ENCODE peak calls at places on chromosomes 6 and 20, in seven cellular contexts. X is endodermal cell, B is hypothalamus, P is ELR, M is NCI-H2171, F is GM13977, H is cerebellum. D is an unnamed sample.
A peak's percentile ranks its signal among the peaks of the same experiment; 100 is the strongest.

GRCh38 chr6:1724616-1725015 is 114.9 kb downstream of the FOXC1 start:
- DNase-seq in X (peak; percentile 71), B (no peak), P (no peak), M (no peak), F (no peak), H (no peak), D (no peak)

GRCh38 chr6:166365221-166365620 is 17.5 kb downstream of the MPC1 start:
- DNase-seq in X (no peak), B (no peak), P (peak; percentile 4), M (no peak), F (no peak), H (no peak), D (no peak)

GRCh38 chr20:57464642-57465211 is 60.2 kb downstream of the CTCFL start:
- DNase-seq in X (no peak), B (no peak), P (peak; percentile 50), M (no peak), F (no peak), H (no peak), D (no peak)

GRCh38 chr6:11972806-11973205 is 39.3 kb upstream of the HIVEP1 start:
- DNase-seq in X (no peak), B (no peak), P (no peak), M (no peak), F (no peak), H (no peak), D (no peak)

GRCh38 chr20:62753626-62754025 is 42.6 kb upstream of the MRGBP start:
- DNase-seq in X (no peak), B (no peak), P (no peak), M (no peak), F (no peak), H (no peak), D (no peak)

GRCh38 chr6:112144145-112144926 is 56.9 kb downstream of the FAM229B start:
- DNase-seq in X (no peak), B (no peak), P (peak; percentile 37), M (peak; percentile 70), F (no peak), H (peak; percentile 51), D (no peak)

GRCh38 chr6:116568111-116568510 is 3.2 kb upstream of the RWDD1 start:
- DNase-seq in X (no peak), B (no peak), P (no peak), M (no peak), F (no peak), H (no peak), D (no peak)

GRCh38 chr20:61161649-61162210 is 90.3 kb upstream of the CDH4 start:
- DNase-seq in X (no peak), B (no peak), P (peak; percentile 40), M (no peak), F (no peak), H (peak; percentile 13), D (no peak)

GRCh38 chr6:42405025-42405424 is 46.7 kb downstream of the TRERF1 start:
- DNase-seq in X (no peak), B (no peak), P (peak; percentile 81), M (no peak), F (no peak), H (no peak), D (no peak)